ENCODE peak calls at places on chromosomes 13 and 19, in nine cellular contexts. Y, A, T, V, J, C, E, H and P are unnamed samples.

GRCh38 chr19:44876930-44877530 is 14.0 kb upstream of the TOMM40 start:
- DNase-seq in T (no peak), H (no peak), A (no peak), C (no peak), Y (no peak), V (no peak), J (no peak), E (no peak), P (no peak)

GRCh38 chr19:16141043-16141442 is 2.4 kb upstream of the HSH2D start:
- DNase-seq in A (no peak), C (no peak), V (no peak), H (no peak), J (no peak), E (no peak), T (no peak), Y (no peak), P (no peak)

GRCh38 chr13:110555601-110556223 is 5.8 kb downstream of the RAB20 start:
- DNase-seq in H (no peak), T (no peak), V (no peak), E (no peak), A (no peak), C (no peak), J (no peak), Y (no peak), P (no peak)

GRCh38 chr19:12975221-12975756 is 5.9 kb downstream of the DAND5 start:
- DNase-seq in A (no peak), V (no peak), C (no peak), Y (no peak), H (no peak), E (no peak), T (no peak), J (no peak), P (no peak)

GRCh38 chr13:20399961-20400360 is 125.7 kb downstream of the CRYL1 start:
- DNase-seq in J (no peak), H (no peak), C (no peak), V (no peak), E (no peak), A (no peak), Y (no peak), T (no peak), P (no peak)

GRCh38 chr13:49679244-49679643 is 12.0 kb downstream of the EBPL start:
- DNase-seq in J (peak; percentile 8), V (no peak), E (no peak), C (no peak), A (peak; percentile 42), T (no peak), H (no peak), Y (no peak), P (no peak)

GRCh38 chr13:93227906-93228801 is 1.5 kb downstream of the GPC6 start:
- DNase-seq in E (peak; percentile 13), A (no peak), H (peak; percentile 47), Y (peak; percentile 45), T (peak; percentile 94), J (peak; percentile 51), V (peak; percentile 66), C (peak; percentile 75), P (no peak)

GRCh38 chr13:112923962-112924361 is 45.1 kb upstream of the MCF2L start:
- DNase-seq in A (no peak), C (no peak), E (no peak), J (no peak), H (no peak), Y (no peak), V (no peak), T (no peak), P (no peak)

GRCh38 chr13:30125422-30126073 is 181.8 kb downstream of the KATNAL1 start:
- DNase-seq in Y (peak; percentile 92), A (no peak), E (no peak), C (peak; percentile 85), T (no peak), V (no peak), J (peak; percentile 59), H (no peak), P (no peak)

GRCh38 chr19:43416951-43417623 is 2.4 kb downstream of the TEX101 start:
- DNase-seq in E (no peak), V (no peak), C (no peak), A (no peak), Y (no peak), T (no peak), H (no peak), J (no peak), P (no peak)

GRCh38 chr13:41224113-41225110 is 30.0 kb upstream of the KBTBD7 start:
- DNase-seq in A (no peak), E (no peak), V (no peak), C (peak; percentile 32), H (no peak), T (no peak), J (no peak), Y (peak; percentile 44), P (no peak)

GRCh38 chr13:25242956-25243355 is 44.3 kb downstream of the MTMR6 start:
- DNase-seq in C (no peak), V (no peak), H (no peak), Y (no peak), E (no peak), A (no peak), J (no peak), T (no peak), P (no peak)

GRCh38 chr19:35498984-35499383 is 8.7 kb upstream of the KRTDAP start:
- DNase-seq in A (no peak), C (no peak), V (peak; percentile 8), H (no peak), E (no peak), Y (no peak), J (no peak), T (no peak), P (no peak)

GRCh38 chr13:109904218-109904617 is 117.8 kb upstream of the IRS2 start:
- DNase-seq in V (no peak), H (no peak), T (no peak), A (no peak), Y (peak; percentile 59), J (no peak), E (no peak), C (no peak), P (no peak)

GRCh38 chr19:11203194-11204075 is 6.1 kb upstream of the KANK2 start:
- DNase-seq in Y (no peak), H (peak; percentile 14), A (peak; percentile 36), T (peak; percentile 32), V (peak; percentile 80), C (peak; percentile 64), E (no peak), J (peak; percentile 76), P (no peak)

GRCh38 chr13:36885901-36886300 is 34.1 kb downstream of the SMAD9 start:
- DNase-seq in V (no peak), A (no peak), T (no peak), J (no peak), C (no peak), H (no peak), E (no peak), Y (no peak), P (no peak)

GRCh38 chr19:39046037-39046821 is 13.9 kb upstream of the FBXO27 start:
- DNase-seq in A (no peak), V (no peak), Y (no peak), E (no peak), C (no peak), J (no peak), H (no peak), T (no peak), P (no peak)

GRCh38 chr19:51552608-51552995 is 18.5 kb upstream of the ZNF175 start:
- DNase-seq in J (no peak), E (no peak), C (no peak), T (no peak), H (no peak), V (no peak), A (no peak), Y (no peak), P (no peak)

GRCh38 chr19:11240008-11240444 is 607 bp downstream of the ANGPTL8 start:
- DNase-seq in V (no peak), Y (no peak), C (no peak), J (no peak), T (no peak), H (no peak), A (no peak), E (no peak), P (no peak)

GRCh38 chr19:6062274-6062673 is 48.0 kb downstream of the RFX2 start:
- DNase-seq in V (peak; percentile 60), J (no peak), C (no peak), E (no peak), T (no peak), H (no peak), Y (no peak), A (peak; percentile 23), P (peak; percentile 38)

GRCh38 chr19:4449022-4449825 is 8.4 kb downstream of the UBXN6 start:
- DNase-seq in E (peak; percentile 14), Y (no peak), V (peak; percentile 93), J (no peak), H (peak; percentile 80), T (no peak), C (no peak), A (no peak), P (no peak)

GRCh38 chr13:28071424-28071823 is 29.0 kb downstream of the FLT3 start:
- DNase-seq in E (no peak), H (no peak), T (no peak), C (no peak), J (no peak), A (no peak), V (no peak), Y (no peak), P (no peak)

GRCh38 chr19:18662972-18663732 is 20.3 kb upstream of the CRTC1 start:
- DNase-seq in C (no peak), E (no peak), J (no peak), H (no peak), A (no peak), Y (no peak), T (no peak), V (no peak), P (no peak)

GRCh38 chr19:38388310-38389100 is at the start of gene SPRED3:
- DNase-seq in C (no peak), V (peak; percentile 62), E (no peak), Y (no peak), H (peak; percentile 66), T (no peak), A (no peak), J (no peak), P (no peak)

GRCh38 chr19:41887711-41888382 is 4.9 kb downstream of the ARHGEF1 start:
- DNase-seq in E (no peak), T (no peak), V (no peak), Y (peak; percentile 96), H (peak; percentile 36), J (no peak), A (peak; percentile 83), C (no peak), P (peak; percentile 69)

GRCh38 chr19:32166238-32166637 is 179.2 kb upstream of the ZNF507 start:
- DNase-seq in J (no peak), H (no peak), C (no peak), A (no peak), V (no peak), T (no peak), E (no peak), Y (no peak), P (no peak)

GRCh38 chr19:19661675-19662251 is 1.7 kb downstream of the ATP13A1 start:
- DNase-seq in Y (no peak), A (peak; percentile 56), V (no peak), H (no peak), T (peak; percentile 70), E (peak; percentile 66), C (no peak), J (no peak), P (no peak)

GRCh38 chr13:36297600-36298338 is at the start of gene CCDC169:
- DNase-seq in J (peak; percentile 68), V (peak; percentile 80), T (peak; percentile 64), C (peak; percentile 23), A (peak; percentile 71), Y (peak; percentile 32), E (no peak), H (peak; percentile 67), P (peak; percentile 50)

GRCh38 chr19:37941820-37942515 is 35.0 kb downstream of the SIPA1L3 start:
- DNase-seq in H (no peak), A (no peak), C (no peak), T (peak; percentile 85), V (no peak), E (no peak), Y (no peak), J (no peak), P (no peak)

GRCh38 chr19:5947435-5947834 is 30.5 kb downstream of the RANBP3 start:
- DNase-seq in J (peak; percentile 69), Y (no peak), C (no peak), A (no peak), E (no peak), V (peak; percentile 79), T (no peak), H (peak; percentile 74), P (no peak)